ENCODE peak calls at places on chromosomes 3 and 15, in four cellular contexts. P, M, D and C are unnamed samples.
A peak's percentile ranks its signal among the peaks of the same experiment; 100 is the strongest.

GRCh38 chr3:182450942-182451607 is 342.2 kb upstream of the ATP11B start:
- DNase-seq in P (no peak), M (no peak), D (no peak), C (no peak)

GRCh38 chr3:121295966-121296365 is 249.8 kb downstream of the POLQ start:
- DNase-seq in P (peak; percentile 65), M (no peak), D (no peak), C (no peak)

GRCh38 chr3:195105389-195105788 is 165.6 kb downstream of the XXYLT1 start:
- DNase-seq in P (peak; percentile 29), M (no peak), D (peak; percentile 44), C (peak; percentile 23)

GRCh38 chr3:33395900-33396299 is 44.3 kb downstream of the UBP1 start:
- DNase-seq in P (no peak), M (no peak), D (no peak), C (no peak)

GRCh38 chr15:55587321-55588069 is 650 bp downstream of the PYGO1 start:
- DNase-seq in P (peak; percentile 49), M (peak; percentile 24), D (peak; percentile 59), C (no peak)

GRCh38 chr3:107578091-107578490 is 55.3 kb downstream of the BBX start:
- DNase-seq in P (peak; percentile 21), M (no peak), D (no peak), C (no peak)

GRCh38 chr15:75578206-75578947 is 738 bp downstream of the PTPN9 start:
- DNase-seq in P (peak; percentile 11), M (peak; percentile 53), D (peak; percentile 36), C (peak; percentile 75)

GRCh38 chr3:64530434-64531049 is 157.3 kb downstream of the ADAMTS9 start:
- DNase-seq in P (peak; percentile 59), M (peak; percentile 25), D (peak; percentile 16), C (peak; percentile 40)

GRCh38 chr3:69012111-69012835 is 1.2 kb downstream of the EOGT start:
- DNase-seq in P (peak; percentile 80), M (no peak), D (no peak), C (no peak)

GRCh38 chr3:170128977-170129431 is 52.5 kb downstream of the PHC3 start:
- DNase-seq in P (no peak), M (peak; percentile 44), D (peak; percentile 29), C (peak; percentile 77)

GRCh38 chr3:149085828-149086231 is 503 bp downstream of the HLTF start:
- DNase-seq in P (peak; percentile 74), M (peak; percentile 79), D (peak; percentile 57), C (peak; percentile 66)

GRCh38 chr15:58115692-58116091 is 22.5 kb upstream of the AQP9 start:
- DNase-seq in P (peak; percentile 37), M (peak; percentile 40), D (peak; percentile 32), C (no peak)

GRCh38 chr3:197376020-197376419 is 77.6 kb upstream of the DLG1 start:
- DNase-seq in P (no peak), M (no peak), D (no peak), C (no peak)

GRCh38 chr3:127015282-127016042 is 32.5 kb downstream of the PLXNA1 start:
- DNase-seq in P (no peak), M (no peak), D (peak; percentile 23), C (peak; percentile 22)

GRCh38 chr3:132709761-132710160 is 12.4 kb downstream of the NPHP3 start:
- DNase-seq in P (no peak), M (no peak), D (no peak), C (no peak)

GRCh38 chr3:67940200-67940952 is 286.0 kb upstream of the SUCLG2 start:
- DNase-seq in P (no peak), M (no peak), D (peak; percentile 14), C (no peak)
- TF ChIP-seq MYC in P (no peak), M (no peak), D (no peak), C (no peak)

DNA sequence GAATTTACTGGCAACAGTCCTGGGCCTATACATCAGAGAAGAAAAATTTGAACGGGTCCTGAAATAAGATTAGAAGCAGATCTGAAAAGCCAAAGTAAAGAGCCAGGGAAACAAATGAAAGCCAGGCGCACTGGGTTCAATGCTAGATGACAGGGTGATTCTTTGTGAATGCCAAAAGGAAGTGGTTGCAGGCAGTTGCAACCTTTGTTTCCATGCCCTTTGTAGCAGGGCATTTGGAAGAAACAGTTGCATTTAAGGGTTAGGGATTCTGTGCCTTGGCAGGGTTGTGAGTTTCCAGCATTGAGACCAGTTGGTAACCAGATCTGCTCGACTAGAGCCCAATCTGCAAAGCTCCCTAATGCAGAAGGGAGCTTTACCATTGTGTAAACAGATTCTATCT is 36.4 kb upstream of the MTHFS start:
- DNase-seq in P (no peak), M (no peak), D (no peak), C (no peak)
- TF ChIP-seq MAX in P (no peak), M (no peak), D (no peak), C (no peak)

GRCh38 chr15:88469321-88469720 is 1.8 kb downstream of the MRPS11 start:
- DNase-seq in P (no peak), M (no peak), D (no peak), C (no peak)

GRCh38 chr15:88467073-88467934 is at the start of the genes MRPL46 and MRPS11:
- DNase-seq in P (peak; percentile 92), M (peak; percentile 92), D (peak; percentile 92), C (peak; percentile 90)

GRCh38 chr15:88470625-88471372 is 3.3 kb downstream of the MRPS11 start:
- DNase-seq in P (no peak), M (no peak), D (no peak), C (no peak)

GRCh38 chr15:88465633-88466219 is 1.5 kb downstream of the MRPL46 start:
- DNase-seq in P (peak; percentile 64), M (peak; percentile 47), D (peak; percentile 31), C (peak; percentile 81)

GRCh38 chr15:88467935-88468528 is 524 bp downstream of the MRPS11 start:
- DNase-seq in P (peak; percentile 39), M (peak; percentile 32), D (peak; percentile 25), C (peak; percentile 52)
- TF ChIP-seq CTCF in P (peak; percentile 3), M (peak; percentile 49), D (peak; percentile 50), C (peak; percentile 39)

GRCh38 chr15:71447328-71448250 is 332.3 kb downstream of the THSD4 start:
- DNase-seq in P (peak; percentile 76), M (no peak), D (peak; percentile 81), C (no peak)
- TF ChIP-seq MYC in P (no peak), M (no peak), D (no peak), C (no peak)

GRCh38 chr3:4897765-4898453 is 81.3 kb upstream of the BHLHE40 start:
- DNase-seq in P (no peak), M (no peak), D (no peak), C (no peak)
- TF ChIP-seq MAX in P (no peak), M (no peak), D (no peak), C (no peak)

GRCh38 chr3:23669541-23670255 is 136.1 kb upstream of the UBE2E1 start:
- DNase-seq in P (no peak), M (no peak), D (no peak), C (no peak)

GRCh38 chr3:23671901-23672589 is 133.7 kb upstream of the UBE2E1 start:
- DNase-seq in P (peak; percentile 34), M (no peak), D (no peak), C (peak; percentile 30)

GRCh38 chr3:23672628-23673027 is 133.1 kb upstream of the UBE2E1 start:
- DNase-seq in P (no peak), M (no peak), D (no peak), C (no peak)

GRCh38 chr3:23676093-23676492 is 129.7 kb upstream of the UBE2E1 start:
- DNase-seq in P (no peak), M (no peak), D (no peak), C (no peak)

GRCh38 chr3:23675010-23675409 is 130.7 kb upstream of the UBE2E1 start:
- DNase-seq in P (no peak), M (no peak), D (no peak), C (no peak)
- TF ChIP-seq CTCF in P (no peak), M (no peak), D (no peak), C (no peak)

GRCh38 chr15:81747477-81747876 is 298.3 kb downstream of the MEX3B start:
- DNase-seq in P (no peak), M (no peak), D (no peak), C (no peak)
- TF ChIP-seq MYC in P (no peak), M (no peak), D (no peak), C (no peak)